ENCODE peak calls at places on chromosomes 16 and 17, in four cellular contexts. H is GDM1, B is PC-3, F is Caco-2. Y is an unnamed sample.

GRCh38 chr17:1112875-1113274 is 66.9 kb downstream of the ABR start:
- DNase-seq in F (no peak), H (no peak), B (no peak), Y (no peak)

GRCh38 chr17:2192367-2193028 is 111.1 kb downstream of the SMG6 start:
- DNase-seq in H (peak), F (no peak), B (peak), Y (peak)

GRCh38 chr17:81392909-81393654 is 2.2 kb upstream of the BAHCC1 start:
- DNase-seq in H (no peak), B (peak), F (no peak), Y (no peak)

GRCh38 chr17:32523827-32524552 is 37.2 kb downstream of the CDK5R1 start:
- DNase-seq in B (no peak), F (no peak), H (no peak), Y (no peak)

GRCh38 chr17:58046230-58047094 is 36.8 kb upstream of the DYNLL2 start:
- DNase-seq in B (no peak), H (no peak), F (no peak), Y (no peak)

GRCh38 chr17:30095507-30096244 is 20.9 kb upstream of the NSRP1 start:
- DNase-seq in F (no peak), H (peak), B (peak), Y (peak)

GRCh38 chr16:79069118-79069517 is 531.4 kb downstream of the MAF start:
- DNase-seq in H (no peak), B (no peak), F (no peak), Y (no peak)

GRCh38 chr16:1871974-1872635 is at the start of gene MEIOB:
- DNase-seq in F (no peak), H (no peak), B (no peak), Y (no peak)

GRCh38 chr17:9926150-9926804 is 21.2 kb upstream of the RCVRN start:
- DNase-seq in B (peak), F (no peak), H (no peak), Y (no peak)

GRCh38 chr17:871731-872517 is 89.8 kb downstream of the MRM3 start:
- DNase-seq in F (no peak), B (no peak), H (no peak), Y (no peak)

GRCh38 chr17:19716108-19717030 is at the start of gene SLC47A2:
- DNase-seq in B (peak), F (peak), H (no peak), Y (no peak)

GRCh38 chr16:50839920-50840729 is 98.2 kb downstream of the CYLD start:
- DNase-seq in H (no peak), F (no peak), B (no peak), Y (no peak)

GRCh38 chr17:42782402-42783061 is 2.1 kb downstream of the WNK4 start:
- DNase-seq in F (no peak), H (no peak), B (no peak), Y (no peak)

GRCh38 chr17:83024205-83024971 is 55.0 kb upstream of the METRNL start:
- DNase-seq in B (no peak), F (no peak), H (no peak), Y (no peak)

GRCh38 chr16:87822002-87822390 is 47.3 kb downstream of the SLC7A5 start:
- DNase-seq in F (no peak), B (no peak), H (no peak), Y (no peak)

GRCh38 chr17:61508912-61509311 is 56.7 kb downstream of the TBX4 start:
- DNase-seq in F (no peak), H (no peak), B (no peak), Y (no peak)

GRCh38 chr17:36930501-36930900 is 6.8 kb upstream of the LHX1 start:
- DNase-seq in F (no peak), H (no peak), B (no peak), Y (no peak)

GRCh38 chr17:20935740-20936139 is 107.1 kb downstream of the USP22 start:
- DNase-seq in F (no peak), B (peak), H (no peak), Y (no peak)

GRCh38 chr17:43372273-43372911 is 26.4 kb upstream of the ARL4D start:
- DNase-seq in H (peak), B (no peak), F (peak), Y (peak)

GRCh38 chr17:40726919-40727318 is 23.4 kb upstream of the KRT24 start:
- DNase-seq in B (peak), F (no peak), H (no peak), Y (no peak)

GRCh38 chr17:49548506-49549310 is 27.0 kb upstream of the NXPH3 start:
- DNase-seq in H (no peak), F (peak), B (peak), Y (no peak)

GRCh38 chr16:14263011-14263410 is 191.9 kb downstream of the MRTFB start:
- DNase-seq in H (no peak), F (no peak), B (no peak), Y (no peak)

GRCh38 chr16:50336884-50337283 is 31.9 kb downstream of the BRD7 start:
- DNase-seq in H (no peak), B (no peak), F (no peak), Y (no peak)

GRCh38 chr16:67312450-67313118 is 14.0 kb downstream of the KCTD19 start:
- DNase-seq in B (peak), H (no peak), F (no peak), Y (no peak)

GRCh38 chr16:67109407-67110135 is at the start of gene PHAF1:
- DNase-seq in H (peak), B (peak), F (peak), Y (peak)

GRCh38 chr16:1691276-1691675 is 13.2 kb downstream of the JPT2 start:
- DNase-seq in B (peak), H (no peak), F (no peak), Y (no peak)

GRCh38 chr16:50573279-50573678 is 25.1 kb downstream of the NKD1 start:
- DNase-seq in F (no peak), H (no peak), B (no peak), Y (no peak)

GRCh38 chr17:173064-173911 is 8.2 kb downstream of the DOC2B start:
- DNase-seq in B (no peak), H (no peak), F (no peak), Y (no peak)

GRCh38 chr17:68840073-68840472 is 115.1 kb downstream of the ABCA8 start:
- DNase-seq in B (no peak), H (no peak), F (no peak), Y (no peak)

GRCh38 chr16:50269769-50270509 is 3.6 kb downstream of the ADCY7 start:
- DNase-seq in F (no peak), H (no peak), B (no peak), Y (no peak)

GRCh38 chr16:86942469-86943175 is 364.3 kb downstream of the FOXL1 start:
- DNase-seq in F (no peak), B (peak), H (no peak), Y (no peak)

GRCh38 chr16:51508813-51509212 is 357.7 kb upstream of the SALL1 start:
- DNase-seq in B (no peak), F (no peak), H (no peak), Y (no peak)

GRCh38 chr16:17998550-17998949 is 338.0 kb downstream of the NPIPA8 start:
- DNase-seq in F (no peak), B (no peak), H (no peak), Y (no peak)

GRCh38 chr17:34511931-34512330 is 67.5 kb upstream of the TMEM132E start:
- DNase-seq in H (no peak), B (no peak), F (no peak), Y (no peak)

GRCh38 chr17:491086-492014 is 138.7 kb upstream of the RPH3AL start:
- DNase-seq in H (no peak), B (no peak), F (peak), Y (peak)

Y was measured in HL-60.